ENCODE peak calls at places on chromosomes 5 and 9, in four cellular contexts. One of them, this sample, is unnamed.

GRCh38 chr9:114163517-114163924 is 8.2 kb downstream of the COL27A1 start:
- DNase-seq in Panc1: no peak
- DNase-seq in astrocyte: peak; percentile 67
- DNase-seq in left ventricle myocardium inferior: peak; percentile 52
- DNase-seq in this sample: peak; percentile 60

GRCh38 chr9:35658894-35659220 is 765 bp downstream of the CCDC107 start:
- DNase-seq in Panc1: no peak
- DNase-seq in astrocyte: peak; percentile 59
- DNase-seq in left ventricle myocardium inferior: peak; percentile 42
- DNase-seq in this sample: no peak

GRCh38 chr5:146754621-146755020 is 123.9 kb downstream of the PPP2R2B start:
- DNase-seq in Panc1: no peak
- DNase-seq in astrocyte: no peak
- DNase-seq in left ventricle myocardium inferior: no peak
- DNase-seq in this sample: no peak

GRCh38 chr5:68374770-68375518 is 159.4 kb downstream of the PIK3R1 start:
- DNase-seq in Panc1: no peak
- DNase-seq in astrocyte: no peak
- DNase-seq in left ventricle myocardium inferior: no peak
- DNase-seq in this sample: no peak

GRCh38 chr9:78666818-78667429 is 370.0 kb downstream of the PSAT1 start:
- DNase-seq in Panc1: no peak
- DNase-seq in astrocyte: peak; percentile 45
- DNase-seq in left ventricle myocardium inferior: no peak
- DNase-seq in this sample: no peak

GRCh38 chr5:65101706-65102105 is 333.0 kb downstream of the CWC27 start:
- DNase-seq in Panc1: no peak
- DNase-seq in astrocyte: no peak
- DNase-seq in left ventricle myocardium inferior: no peak
- DNase-seq in this sample: no peak

GRCh38 chr9:89469003-89469402 is 28.9 kb downstream of the SEMA4D start:
- DNase-seq in Panc1: no peak
- DNase-seq in astrocyte: no peak
- DNase-seq in left ventricle myocardium inferior: no peak
- DNase-seq in this sample: no peak

GRCh38 chr5:1336106-1336561 is 8.8 kb downstream of the CLPTM1L start:
- DNase-seq in Panc1: no peak
- DNase-seq in astrocyte: no peak
- DNase-seq in left ventricle myocardium inferior: no peak
- DNase-seq in this sample: no peak

GRCh38 chr5:81290146-81290545 is 11.2 kb upstream of the ZCCHC9 start:
- DNase-seq in Panc1: no peak
- DNase-seq in astrocyte: no peak
- DNase-seq in left ventricle myocardium inferior: no peak
- DNase-seq in this sample: no peak

GRCh38 chr9:68822596-68823165 is 117.6 kb downstream of the PIP5K1B start:
- DNase-seq in Panc1: no peak
- DNase-seq in astrocyte: no peak
- DNase-seq in left ventricle myocardium inferior: peak; percentile 60
- DNase-seq in this sample: no peak

GRCh38 chr5:151208481-151208914 is 15.4 kb downstream of the CCDC69 start:
- DNase-seq in Panc1: no peak
- DNase-seq in astrocyte: no peak
- DNase-seq in left ventricle myocardium inferior: no peak
- DNase-seq in this sample: peak; percentile 55

GRCh38 chr5:72125271-72125670 is 18.0 kb downstream of the MAP1B start:
- DNase-seq in Panc1: no peak
- DNase-seq in astrocyte: no peak
- DNase-seq in left ventricle myocardium inferior: no peak
- DNase-seq in this sample: no peak

GRCh38 chr9:137222190-137223077 is at the start of gene RNF208:
- DNase-seq in Panc1: no peak
- DNase-seq in astrocyte: no peak
- DNase-seq in left ventricle myocardium inferior: no peak
- DNase-seq in this sample: no peak

GRCh38 chr9:68530618-68531017 is 10.1 kb downstream of the TMEM252 start:
- DNase-seq in Panc1: no peak
- DNase-seq in astrocyte: no peak
- DNase-seq in left ventricle myocardium inferior: peak; percentile 81
- DNase-seq in this sample: peak; percentile 82

GRCh38 chr5:163496286-163496685 is 9.1 kb upstream of the MAT2B start:
- DNase-seq in Panc1: no peak
- DNase-seq in astrocyte: peak; percentile 27
- DNase-seq in left ventricle myocardium inferior: no peak
- DNase-seq in this sample: no peak

GRCh38 chr5:72194846-72195245 is 87.6 kb downstream of the MAP1B start:
- DNase-seq in Panc1: no peak
- DNase-seq in astrocyte: no peak
- DNase-seq in left ventricle myocardium inferior: no peak
- DNase-seq in this sample: no peak

GRCh38 chr5:39517800-39518199 is 93.0 kb upstream of the DAB2 start:
- DNase-seq in Panc1: no peak
- DNase-seq in astrocyte: peak; percentile 98
- DNase-seq in left ventricle myocardium inferior: no peak
- DNase-seq in this sample: no peak

GRCh38 chr5:87368601-87369000 is 44.1 kb downstream of the CCNH start:
- DNase-seq in Panc1: no peak
- DNase-seq in astrocyte: no peak
- DNase-seq in left ventricle myocardium inferior: no peak
- DNase-seq in this sample: no peak

GRCh38 chr5:139821806-139822552 is 26.4 kb downstream of the PSD2 start:
- DNase-seq in Panc1: no peak
- DNase-seq in astrocyte: no peak
- DNase-seq in left ventricle myocardium inferior: no peak
- DNase-seq in this sample: no peak

GRCh38 chr5:115423541-115423940 is 121.0 kb downstream of the FEM1C start:
- DNase-seq in Panc1: no peak
- DNase-seq in astrocyte: no peak
- DNase-seq in left ventricle myocardium inferior: peak; percentile 81
- DNase-seq in this sample: peak; percentile 76

GRCh38 chr9:85740821-85741111 is 988 bp downstream of the AGTPBP1 start:
- DNase-seq in Panc1: no peak
- DNase-seq in astrocyte: peak; percentile 1
- DNase-seq in left ventricle myocardium inferior: no peak
- DNase-seq in this sample: no peak

GRCh38 chr5:151095341-151096000 is 14.6 kb upstream of the TNIP1 start:
- DNase-seq in Panc1: no peak
- DNase-seq in astrocyte: no peak
- DNase-seq in left ventricle myocardium inferior: peak; percentile 61
- DNase-seq in this sample: no peak

GRCh38 chr5:172744106-172745104 is 26.6 kb downstream of the DUSP1 start:
- DNase-seq in Panc1: no peak
- DNase-seq in astrocyte: no peak
- DNase-seq in left ventricle myocardium inferior: no peak
- DNase-seq in this sample: peak; percentile 86

GRCh38 chr5:30103056-30104020 is 1090.1 kb upstream of the CDH6 start:
- DNase-seq in Panc1: no peak
- DNase-seq in astrocyte: peak; percentile 59
- DNase-seq in left ventricle myocardium inferior: no peak
- DNase-seq in this sample: no peak

GRCh38 chr9:22129134-22129533 is 120.0 kb upstream of the CDKN2B start:
- DNase-seq in Panc1: no peak
- DNase-seq in astrocyte: peak; percentile 90
- DNase-seq in left ventricle myocardium inferior: no peak
- DNase-seq in this sample: no peak

GRCh38 chr9:111599948-111600343 is 499 bp upstream of the PTGR1 start:
- DNase-seq in Panc1: no peak
- DNase-seq in astrocyte: no peak
- DNase-seq in left ventricle myocardium inferior: no peak
- DNase-seq in this sample: no peak

GRCh38 chr5:175902013-175902412 is 30.6 kb downstream of the CPLX2 start:
- DNase-seq in Panc1: no peak
- DNase-seq in astrocyte: no peak
- DNase-seq in left ventricle myocardium inferior: no peak
- DNase-seq in this sample: no peak

GRCh38 chr5:37723147-37723961 is 116.5 kb downstream of the GDNF start:
- DNase-seq in Panc1: no peak
- DNase-seq in astrocyte: peak; percentile 63
- DNase-seq in left ventricle myocardium inferior: no peak
- DNase-seq in this sample: no peak

GRCh38 chr9:70285246-70285645 is 26.5 kb downstream of the SMC5 start:
- DNase-seq in Panc1: no peak
- DNase-seq in astrocyte: no peak
- DNase-seq in left ventricle myocardium inferior: no peak
- DNase-seq in this sample: no peak

GRCh38 chr5:16902846-16903245 is 33.2 kb downstream of the MYO10 start:
- DNase-seq in Panc1: no peak
- DNase-seq in astrocyte: peak; percentile 25
- DNase-seq in left ventricle myocardium inferior: no peak
- DNase-seq in this sample: no peak

GRCh38 chr5:127153521-127153920 is 80.2 kb upstream of the C5orf63 start:
- DNase-seq in Panc1: no peak
- DNase-seq in astrocyte: no peak
- DNase-seq in left ventricle myocardium inferior: no peak
- DNase-seq in this sample: no peak

GRCh38 chr9:37511006-37511714 is 25.4 kb downstream of the POLR1E start:
- DNase-seq in Panc1: no peak
- DNase-seq in astrocyte: no peak
- DNase-seq in left ventricle myocardium inferior: no peak
- DNase-seq in this sample: no peak

GRCh38 chr9:77604316-77604715 is 43.8 kb downstream of the GNA14 start:
- DNase-seq in Panc1: no peak
- DNase-seq in astrocyte: peak; percentile 22
- DNase-seq in left ventricle myocardium inferior: no peak
- DNase-seq in this sample: no peak

GRCh38 chr9:95171001-95171400 is 146.5 kb downstream of the FANCC start:
- DNase-seq in Panc1: no peak
- DNase-seq in astrocyte: peak; percentile 56
- DNase-seq in left ventricle myocardium inferior: no peak
- DNase-seq in this sample: no peak

GRCh38 chr9:136627703-136628102 is 35.0 kb upstream of the EGFL7 start:
- DNase-seq in Panc1: no peak
- DNase-seq in astrocyte: no peak
- DNase-seq in left ventricle myocardium inferior: no peak
- DNase-seq in this sample: no peak

GRCh38 chr5:57102905-57103255 is 71.0 kb upstream of the GPBP1 start:
- DNase-seq in Panc1: no peak
- DNase-seq in astrocyte: no peak
- DNase-seq in left ventricle myocardium inferior: no peak
- DNase-seq in this sample: no peak

GRCh38 chr5:57103317-57103907 is 70.4 kb upstream of the GPBP1 start:
- DNase-seq in Panc1: no peak
- DNase-seq in astrocyte: no peak
- DNase-seq in left ventricle myocardium inferior: no peak
- DNase-seq in this sample: no peak

GRCh38 chr5:57094753-57095683 is 78.8 kb upstream of the GPBP1 start:
- DNase-seq in Panc1: no peak
- DNase-seq in astrocyte: no peak
- DNase-seq in left ventricle myocardium inferior: no peak
- DNase-seq in this sample: no peak

GRCh38 chr5:57102189-57102904 is 71.5 kb upstream of the GPBP1 start:
- DNase-seq in Panc1: no peak
- DNase-seq in astrocyte: no peak
- DNase-seq in left ventricle myocardium inferior: no peak
- DNase-seq in this sample: no peak

DNA sequence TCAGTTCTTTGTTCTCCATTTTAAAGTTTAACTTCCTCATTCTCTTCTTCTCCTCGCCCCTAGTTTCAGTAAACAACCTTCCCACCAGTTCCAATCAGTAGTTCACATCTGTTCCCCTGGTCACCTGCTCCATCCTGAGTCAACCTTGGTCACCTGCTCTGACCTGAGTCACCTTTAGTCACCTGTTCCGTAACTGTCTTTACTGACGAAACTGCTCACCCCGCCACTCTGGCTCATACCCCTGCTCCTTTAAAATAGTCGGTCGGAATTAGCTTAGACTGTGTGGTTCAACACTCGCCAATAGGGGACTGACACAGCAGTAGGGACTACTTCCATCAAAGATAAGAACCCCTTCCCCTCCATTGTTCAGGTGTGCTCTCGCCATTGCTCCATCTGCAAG is 76.3 kb upstream of the GPBP1 start:
- DNase-seq in Panc1: no peak
- DNase-seq in astrocyte: no peak
- DNase-seq in left ventricle myocardium inferior: no peak
- DNase-seq in this sample: no peak
- H3K27ac ChIP-seq in Panc1: no peak overlapping the region
- H3K27ac ChIP-seq in astrocyte: no peak overlapping the region
- H3K27ac ChIP-seq in left ventricle myocardium inferior: no peak overlapping the region
- H3K27ac ChIP-seq in this sample: no peak overlapping the region

GRCh38 chr5:73729329-73729728 is 103.3 kb downstream of the ARHGEF28 start:
- DNase-seq in Panc1: no peak
- DNase-seq in astrocyte: no peak
- DNase-seq in left ventricle myocardium inferior: no peak
- DNase-seq in this sample: no peak
- H3K4me1 ChIP-seq in Panc1: peaks cover 19% of the 10 kb centered on the region
- H3K4me1 ChIP-seq in astrocyte: no peaks in the 10 kb centered on the region
- H3K4me1 ChIP-seq in left ventricle myocardium inferior: peaks cover 29% of the 10 kb centered on the region
- H3K4me1 ChIP-seq in this sample: no peaks in the 10 kb centered on the region

DNA sequence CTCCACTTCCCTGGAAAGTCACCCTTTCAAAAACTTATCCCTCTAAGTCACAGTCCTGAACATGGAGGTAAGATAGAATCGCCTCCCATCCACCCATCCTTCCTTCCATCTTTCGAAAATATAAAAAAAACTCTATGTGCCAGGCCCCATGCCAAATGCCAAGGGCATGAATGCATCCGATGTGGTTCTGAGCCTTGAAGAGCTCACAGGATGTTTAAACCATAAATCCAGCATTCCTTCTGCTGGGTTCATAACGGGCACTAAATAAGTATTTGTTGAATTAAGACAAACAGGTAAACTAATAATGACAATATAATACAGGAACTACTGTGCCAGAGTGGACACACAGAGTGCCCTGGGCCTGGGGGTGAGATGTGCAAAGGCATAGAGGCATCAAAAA is 147.3 kb downstream of the TTLL11 start:
- DNase-seq in Panc1: no peak
- DNase-seq in astrocyte: no peak
- DNase-seq in left ventricle myocardium inferior: no peak
- DNase-seq in this sample: no peak
- H3K27ac ChIP-seq in Panc1: no peak overlapping the region
- H3K27ac ChIP-seq in astrocyte: no peak overlapping the region
- H3K27ac ChIP-seq in left ventricle myocardium inferior: no peak overlapping the region
- H3K27ac ChIP-seq in this sample: no peak overlapping the region

GRCh38 chr5:133820516-133820915 is 147.9 kb downstream of the C5orf15 start:
- DNase-seq in Panc1: no peak
- DNase-seq in astrocyte: no peak
- DNase-seq in left ventricle myocardium inferior: no peak
- DNase-seq in this sample: no peak
- H3K4me1 ChIP-seq in Panc1: no peaks in the 10 kb centered on the region
- H3K4me1 ChIP-seq in astrocyte: no peaks in the 10 kb centered on the region
- H3K4me1 ChIP-seq in left ventricle myocardium inferior: peaks cover 53% of the 10 kb centered on the region
- H3K4me1 ChIP-seq in this sample: peaks cover 31% of the 10 kb centered on the region

DNA sequence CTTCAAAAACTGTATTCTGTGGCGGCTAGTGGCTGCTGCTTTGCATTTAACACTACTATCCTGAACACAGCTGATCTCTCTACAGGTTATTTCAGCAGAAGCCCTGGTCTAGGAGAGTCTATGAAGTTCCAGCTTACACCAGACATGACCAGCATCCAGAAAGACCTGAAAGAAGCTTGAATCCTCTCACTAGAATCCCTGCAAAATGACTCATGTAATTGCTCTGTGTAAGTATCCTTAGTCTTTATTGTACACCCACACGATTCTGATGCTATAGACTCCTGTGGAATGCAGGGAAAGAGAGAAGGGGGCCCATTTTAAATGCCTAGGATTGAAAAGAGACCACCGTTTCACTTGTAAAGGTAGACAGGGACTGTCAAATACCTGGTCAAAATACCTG is 859 bp upstream of the GRIA1 start:
- DNase-seq in Panc1: no peak
- DNase-seq in astrocyte: peak; percentile 41
- DNase-seq in left ventricle myocardium inferior: no peak
- DNase-seq in this sample: no peak
- H3K27ac ChIP-seq in Panc1: no peak overlapping the region
- H3K27ac ChIP-seq in astrocyte: no peak overlapping the region
- H3K27ac ChIP-seq in left ventricle myocardium inferior: no peak overlapping the region
- H3K27ac ChIP-seq in this sample: no peak overlapping the region